ENCODE peak calls at places on chromosomes 12 and 14, in five cellular contexts. Y, B, Q, K and U are unnamed samples.

GRCh38 chr12:56431850-56432249 is 17.4 kb downstream of the TIMELESS start:
- DNase-seq in Y (no peak), B (no peak), Q (no peak), K (no peak), U (no peak)

GRCh38 chr14:101060171-101060601 is 156.7 kb upstream of the RTL1 start:
- DNase-seq in Y (no peak), B (no peak), Q (no peak), K (no peak), U (no peak)

GRCh38 chr14:79137836-79138235 is 967.7 kb downstream of the NRXN3 start:
- DNase-seq in Y (no peak), B (no peak), Q (no peak), K (no peak), U (no peak)

GRCh38 chr14:100140452-100141132 is 18.9 kb downstream of the DEGS2 start:
- DNase-seq in Y (no peak), B (no peak), Q (peak; percentile 90), K (peak; percentile 77), U (no peak)

GRCh38 chr14:92959761-92960680 is 37.1 kb downstream of the CHGA start:
- DNase-seq in Y (no peak), B (no peak), Q (no peak), K (no peak), U (no peak)

GRCh38 chr12:94560416-94561221 is 89.7 kb downstream of the TMCC3 start:
- DNase-seq in Y (peak; percentile 61), B (no peak), Q (no peak), K (peak; percentile 69), U (no peak)

GRCh38 chr14:89242871-89243270 is 174.2 kb downstream of the FOXN3 start:
- DNase-seq in Y (peak; percentile 20), B (no peak), Q (no peak), K (no peak), U (no peak)

GRCh38 chr14:73386342-73386741 is 72.0 kb downstream of the NUMB start:
- DNase-seq in Y (peak; percentile 17), B (no peak), Q (no peak), K (no peak), U (no peak)

GRCh38 chr14:94685166-94685581 is 73.0 kb downstream of the SERPINA3 start:
- DNase-seq in Y (no peak), B (no peak), Q (no peak), K (no peak), U (no peak)

GRCh38 chr12:51683763-51684357 is 92.8 kb downstream of the SCN8A start:
- DNase-seq in Y (no peak), B (peak; percentile 34), Q (peak; percentile 47), K (no peak), U (no peak)

GRCh38 chr14:69580009-69580577 is 5.4 kb upstream of the CCDC177 start:
- DNase-seq in Y (no peak), B (peak; percentile 19), Q (no peak), K (peak; percentile 68), U (no peak)

GRCh38 chr12:41745593-41745992 is 399.1 kb downstream of the GXYLT1 start:
- DNase-seq in Y (no peak), B (no peak), Q (no peak), K (no peak), U (no peak)

GRCh38 chr14:86654558-86655184 is 1124.7 kb downstream of the FLRT2 start:
- DNase-seq in Y (peak; percentile 5), B (no peak), Q (peak; percentile 84), K (peak; percentile 72), U (no peak)

GRCh38 chr14:93132472-93133065 is 16.8 kb upstream of the ITPK1 start:
- DNase-seq in Y (peak; percentile 66), B (no peak), Q (peak; percentile 55), K (no peak), U (no peak)

GRCh38 chr12:132318135-132318534 is 11.3 kb downstream of the GALNT9 start:
- DNase-seq in Y (no peak), B (no peak), Q (no peak), K (no peak), U (no peak)

GRCh38 chr14:60722836-60723217 is 1.3 kb downstream of the SIX4 start:
- DNase-seq in Y (no peak), B (no peak), Q (peak; percentile 55), K (no peak), U (no peak)

GRCh38 chr14:97640031-97640430 is 842.8 kb downstream of the VRK1 start:
- DNase-seq in Y (no peak), B (no peak), Q (no peak), K (no peak), U (no peak)

GRCh38 chr12:53974084-53975018 is at the start of gene HOTAIR:
- DNase-seq in Y (no peak), B (no peak), Q (no peak), K (no peak), U (no peak)

GRCh38 chr14:91305650-91306431 is 61.3 kb upstream of the GPR68 start:
- DNase-seq in Y (no peak), B (no peak), Q (no peak), K (no peak), U (no peak)

GRCh38 chr12:104171785-104172563 is 34.0 kb upstream of the NFYB start:
- DNase-seq in Y (no peak), B (no peak), Q (peak; percentile 35), K (no peak), U (no peak)

GRCh38 chr12:2494490-2495192 is 300.1 kb upstream of the FKBP4 start:
- DNase-seq in Y (peak; percentile 29), B (no peak), Q (no peak), K (no peak), U (no peak)

GRCh38 chr12:43795716-43796282 is 10.3 kb downstream of the TWF1 start:
- DNase-seq in Y (no peak), B (no peak), Q (no peak), K (no peak), U (no peak)

GRCh38 chr12:94725375-94726168 is 75.2 kb upstream of the TMCC3 start:
- DNase-seq in Y (peak; percentile 39), B (no peak), Q (peak; percentile 73), K (no peak), U (peak; percentile 45)

GRCh38 chr12:64685076-64685475 is 74.1 kb downstream of the GNS start:
- DNase-seq in Y (no peak), B (no peak), Q (no peak), K (no peak), U (no peak)

GRCh38 chr14:58082491-58083098 is 69.4 kb downstream of the ARMH4 start:
- DNase-seq in Y (no peak), B (peak; percentile 79), Q (peak; percentile 4), K (no peak), U (no peak)

GRCh38 chr12:12804011-12804410 is 9.1 kb upstream of the DDX47 start:
- DNase-seq in Y (no peak), B (no peak), Q (no peak), K (no peak), U (no peak)

GRCh38 chr12:12927211-12928079 is 24.5 kb downstream of the GPRC5D start:
- DNase-seq in Y (no peak), B (no peak), Q (no peak), K (no peak), U (no peak)

GRCh38 chr12:122072031-122072970 is 6.3 kb upstream of the MLXIP start:
- DNase-seq in Y (no peak), B (peak; percentile 78), Q (no peak), K (no peak), U (no peak)

GRCh38 chr12:68012712-68013111 is 23.5 kb downstream of the IFNG-AS1 start:
- DNase-seq in Y (no peak), B (no peak), Q (no peak), K (no peak), U (no peak)

GRCh38 chr12:116710367-116710766 is 27.5 kb downstream of the SPRING1 start:
- DNase-seq in Y (no peak), B (no peak), Q (no peak), K (no peak), U (no peak)

GRCh38 chr12:132194056-132194455 is 49.8 kb downstream of the NOC4L start:
- DNase-seq in Y (no peak), B (no peak), Q (peak; percentile 1), K (no peak), U (no peak)

GRCh38 chr14:71625175-71625574 is 307.1 kb upstream of the RGS6 start:
- DNase-seq in Y (no peak), B (no peak), Q (no peak), K (no peak), U (no peak)

GRCh38 chr12:118061876-118062791 is 1.2 kb upstream of the WSB2 start:
- DNase-seq in Y (peak; percentile 49), B (no peak), Q (peak; percentile 60), K (peak; percentile 75), U (peak; percentile 91)

GRCh38 chr14:51818748-51819386 is 41.5 kb upstream of the GNG2 start:
- DNase-seq in Y (no peak), B (no peak), Q (no peak), K (no peak), U (peak; percentile 70)

GRCh38 chr12:22046968-22047390 is 961 bp downstream of the CMAS start:
- DNase-seq in Y (no peak), B (peak; percentile 6), Q (no peak), K (no peak), U (no peak)

GRCh38 chr12:6180300-6181051 is 19.7 kb upstream of the CD9 start:
- DNase-seq in Y (no peak), B (no peak), Q (no peak), K (peak; percentile 63), U (no peak)

GRCh38 chr12:130161261-130162231 is 718 bp upstream of the FZD10 start:
- DNase-seq in Y (no peak), B (no peak), Q (no peak), K (peak; percentile 95), U (no peak)

GRCh38 chr14:27995688-27996087 is 770.9 kb upstream of the FOXG1 start:
- DNase-seq in Y (no peak), B (no peak), Q (no peak), K (no peak), U (no peak)